ENCODE peak calls at places on chromosomes 2 and 18, in six cellular contexts. Z is GM23338, C is PC-3, S is CD14-positive monocyte, E is IMR-90, V is astrocyte of the cerebellum. O is an unnamed sample.

GRCh38 chr18:45522371-45522770 is 92.9 kb upstream of the SLC14A2 start:
- DNase-seq in Z (no peak), S (no peak), V (peak), C (no peak), E (peak), O (peak)

GRCh38 chr2:127106457-127106997 is 427 bp downstream of the BIN1 start:
- DNase-seq in C (no peak), Z (peak), E (peak), V (no peak), S (no peak), O (peak)

GRCh38 chr2:151380617-151381235 is 23.3 kb downstream of the TNFAIP6 start:
- DNase-seq in E (no peak), Z (no peak), V (no peak), S (no peak), C (no peak), O (no peak)

GRCh38 chr2:196409376-196409775 is 230.1 kb upstream of the CCDC150 start:
- DNase-seq in V (no peak), C (no peak), Z (no peak), E (no peak), S (no peak), O (no peak)

GRCh38 chr18:21489119-21489750 is 111.3 kb downstream of the ESCO1 start:
- DNase-seq in V (peak), S (no peak), C (peak), Z (peak), E (peak), O (peak)

GRCh38 chr2:40554665-40555294 is 102.9 kb upstream of the SLC8A1 start:
- DNase-seq in E (peak), Z (peak), S (peak), C (peak), V (peak), O (peak)

GRCh38 chr2:238729261-238729935 is 118.5 kb upstream of the TWIST2 start:
- DNase-seq in E (no peak), V (no peak), C (no peak), Z (no peak), S (no peak), O (no peak)

GRCh38 chr2:9752441-9753275 is 90.6 kb upstream of the TAF1B start:
- DNase-seq in Z (no peak), S (peak), C (peak), V (no peak), E (peak), O (peak)

GRCh38 chr2:217952409-217952808 is 50.4 kb downstream of the TNS1 start:
- DNase-seq in S (peak), V (no peak), C (no peak), Z (no peak), E (no peak), O (no peak)

GRCh38 chr2:30266051-30266621 is 34.8 kb downstream of the LBH start:
- DNase-seq in V (no peak), E (no peak), S (no peak), C (no peak), Z (no peak), O (peak)

GRCh38 chr2:183752571-183752970 is 628.3 kb downstream of the NUP35 start:
- DNase-seq in Z (no peak), E (no peak), V (no peak), C (peak), S (no peak), O (no peak)

GRCh38 chr2:231786177-231786916 is at the start of gene COPS7B:
- DNase-seq in C (peak), S (peak), E (peak), Z (peak), V (peak), O (peak)

DNA sequence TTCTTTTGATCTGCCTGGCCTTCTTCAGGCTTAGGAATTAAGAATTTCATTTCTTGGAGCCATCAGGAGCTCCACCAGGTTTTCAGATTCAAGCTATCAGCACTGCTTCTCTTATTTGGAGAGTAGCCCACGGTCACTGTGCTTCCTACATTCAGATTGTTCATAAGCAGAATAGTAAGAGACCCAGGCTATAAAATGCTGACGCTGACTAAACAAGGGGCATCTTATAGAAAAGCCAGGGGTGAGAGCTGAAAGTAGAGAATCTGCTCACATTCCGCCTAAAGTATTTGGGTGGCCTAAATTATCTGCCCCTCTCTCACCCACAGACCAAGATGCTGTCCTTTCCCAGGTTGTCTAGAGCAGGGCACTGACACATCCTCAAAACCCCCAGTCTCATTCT is 120.3 kb upstream of the SULT1C3 start:
- DNase-seq in S (no peak), V (no peak), E (no peak), Z (no peak), C (no peak), O (no peak)
- TF ChIP-seq CTCF in S (no peak), V (no peak), E (no peak), Z (no peak), C (no peak), O (no peak)

DNA sequence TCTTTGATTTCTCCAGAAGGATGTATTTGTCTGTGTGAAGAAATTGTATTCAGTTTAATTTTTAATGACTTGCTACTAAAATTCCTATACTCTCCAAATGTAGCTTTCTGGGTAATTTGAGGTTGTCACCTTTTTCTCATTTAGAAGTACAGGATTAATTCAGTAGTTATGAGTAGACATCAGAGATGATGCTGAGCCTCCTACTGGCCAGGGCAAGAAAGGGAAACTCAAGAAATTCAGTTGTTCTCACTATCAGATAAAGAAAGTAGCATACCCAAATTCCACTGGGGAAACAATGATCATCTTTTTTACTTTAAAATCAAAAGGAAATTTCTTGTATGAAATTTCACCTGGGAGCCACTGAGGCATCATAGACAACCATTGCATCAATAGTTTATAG is 199.4 kb downstream of the SATB2 start:
- DNase-seq in V (no peak), S (no peak), E (no peak), C (peak), Z (peak), O (peak)
- TF ChIP-seq CTCF in V (peak), S (no peak), E (peak), C (peak), Z (peak), O (no peak)

DNA sequence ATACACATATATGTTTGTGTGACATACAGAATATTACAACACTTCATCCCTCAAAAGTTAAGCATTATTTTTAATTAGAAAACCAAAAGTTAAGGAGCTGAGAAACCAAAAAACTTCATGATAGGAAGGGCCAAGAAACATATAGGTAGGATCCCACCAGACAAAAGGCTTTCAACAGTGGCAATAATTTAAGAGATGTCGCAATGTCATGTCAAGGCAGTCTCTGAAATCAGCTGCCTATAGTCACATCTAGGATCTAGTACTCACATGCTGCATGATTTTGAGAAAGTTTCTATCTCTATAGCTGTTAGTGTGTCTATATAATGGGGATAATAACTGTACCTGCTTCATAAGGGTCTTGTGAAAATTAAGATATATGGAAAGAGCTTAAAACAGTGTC is 72.7 kb downstream of the SPIRE1 start:
- DNase-seq in C (no peak), S (no peak), E (no peak), V (no peak), Z (no peak), O (peak)
- TF ChIP-seq CTCF in C (no peak), S (no peak), E (no peak), V (no peak), Z (no peak), O (no peak)

GRCh38 chr18:5710235-5710634 is 166.4 kb upstream of the EPB41L3 start:
- DNase-seq in Z (peak), S (no peak), V (no peak), E (no peak), C (no peak), O (no peak)
- TF ChIP-seq CTCF in Z (no peak), S (no peak), V (no peak), E (no peak), C (no peak), O (no peak)

DNA sequence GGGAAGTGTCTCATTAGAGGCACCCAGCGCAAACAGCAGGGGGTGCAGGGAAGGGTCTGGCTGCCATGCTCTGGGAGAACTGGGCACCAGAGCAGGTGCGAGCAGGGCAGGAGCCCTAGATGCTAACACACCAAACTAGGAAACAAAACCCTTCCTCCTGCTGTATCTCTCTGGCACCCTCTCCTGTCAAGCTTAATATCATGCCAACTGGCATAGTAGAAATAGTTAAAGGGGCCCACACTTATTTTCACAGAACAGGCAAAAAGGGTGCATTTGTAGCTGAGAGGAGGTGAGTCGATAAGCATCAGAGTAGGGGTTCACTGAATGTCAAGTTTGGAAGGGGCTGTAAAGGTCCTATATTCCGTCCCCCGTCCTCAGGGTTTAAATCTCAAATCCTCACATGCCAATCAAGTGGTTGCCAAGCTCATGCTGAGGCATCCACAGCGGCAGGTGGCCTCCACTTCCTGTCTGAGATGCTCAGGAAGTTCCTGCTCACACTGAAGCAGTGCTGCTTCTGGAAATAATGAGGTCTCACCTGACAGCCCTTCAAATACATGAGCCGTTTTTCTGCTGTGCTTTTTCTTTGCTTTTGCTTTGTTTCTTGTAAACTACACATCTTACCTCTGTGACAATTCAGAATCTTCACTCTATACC is 14.9 kb upstream of the ACKR3 start:
- DNase-seq in C (no peak), E (no peak), S (no peak), Z (no peak), V (no peak), O (no peak)
- TF ChIP-seq CTCF in C (no peak), E (no peak), S (no peak), Z (no peak), V (no peak), O (no peak)

GRCh38 chr2:164504253-164504652 is 117.0 kb downstream of the GRB14 start:
- DNase-seq in Z (peak), E (no peak), V (no peak), S (no peak), C (peak), O (peak)
- TF ChIP-seq CTCF in Z (peak), E (no peak), V (no peak), S (no peak), C (peak), O (peak)

DNA sequence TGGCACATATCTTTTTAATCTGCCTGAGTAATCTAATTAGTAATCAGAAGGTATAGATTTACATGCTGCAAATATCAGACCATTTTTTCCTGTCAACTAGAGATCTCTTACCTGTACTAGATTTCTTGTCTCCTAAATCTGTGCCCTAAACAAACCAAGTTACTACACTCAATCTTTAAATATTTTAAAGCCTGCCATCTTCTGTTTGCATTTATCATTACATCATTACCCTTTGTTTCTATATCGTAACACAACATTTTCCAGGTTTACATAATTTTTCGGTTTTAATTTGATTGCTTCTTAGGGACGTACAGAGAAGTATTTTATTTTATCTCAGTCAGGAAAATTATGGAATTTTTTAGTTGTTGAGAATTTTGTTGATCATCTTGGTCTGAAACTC is 25.7 kb downstream of the PSMA8 start:
- DNase-seq in V (no peak), E (no peak), S (no peak), C (peak), Z (peak), O (peak)
- TF ChIP-seq CTCF in V (no peak), E (no peak), S (peak), C (peak), Z (peak), O (peak)

GRCh38 chr2:180125245-180125962 is 118.3 kb upstream of the CWC22 start:
- DNase-seq in E (peak), S (no peak), Z (peak), C (peak), V (peak), O (peak)
- TF ChIP-seq CTCF in E (peak), S (peak), Z (peak), C (peak), V (peak), O (peak)